ENCODE peak calls at places on chromosomes 12 and 14, in five cellular contexts. One of them, this sample, is unnamed.

GRCh38 chr12:65637774-65638173 is 186.5 kb upstream of the HMGA2 start:
- DNase-seq in upper lobe of right lung: no peak
- DNase-seq in AG04449: peak
- DNase-seq in fibroblast of lung: peak
- DNase-seq in sigmoid colon: no peak
- DNase-seq in this sample: no peak

GRCh38 chr12:14256555-14257169 is 108.8 kb upstream of the ATF7IP start:
- DNase-seq in fibroblast of lung: peak
- DNase-seq in AG04449: no peak
- DNase-seq in sigmoid colon: peak
- DNase-seq in upper lobe of right lung: peak
- DNase-seq in this sample: no peak

GRCh38 chr12:24822121-24822899 is 126.6 kb downstream of the BCAT1 start:
- DNase-seq in upper lobe of right lung: no peak
- DNase-seq in AG04449: peak
- DNase-seq in fibroblast of lung: peak
- DNase-seq in sigmoid colon: no peak
- DNase-seq in this sample: no peak

GRCh38 chr12:132489078-132489601 is 811 bp upstream of the FBRSL1 start:
- DNase-seq in fibroblast of lung: no peak
- DNase-seq in AG04449: no peak
- DNase-seq in upper lobe of right lung: peak
- DNase-seq in sigmoid colon: peak
- DNase-seq in this sample: no peak

GRCh38 chr14:60951781-60952435 is 29.0 kb downstream of the TRMT5 start:
- DNase-seq in upper lobe of right lung: no peak
- DNase-seq in AG04449: no peak
- DNase-seq in sigmoid colon: no peak
- DNase-seq in fibroblast of lung: peak
- DNase-seq in this sample: no peak

GRCh38 chr12:111322336-111323250 is 46.3 kb downstream of the PHETA1 start:
- DNase-seq in upper lobe of right lung: no peak
- DNase-seq in AG04449: no peak
- DNase-seq in fibroblast of lung: peak
- DNase-seq in sigmoid colon: peak
- DNase-seq in this sample: no peak

GRCh38 chr12:643478-644292 is 19.6 kb downstream of the NINJ2 start:
- DNase-seq in AG04449: no peak
- DNase-seq in upper lobe of right lung: peak
- DNase-seq in sigmoid colon: peak
- DNase-seq in fibroblast of lung: no peak
- DNase-seq in this sample: no peak

GRCh38 chr12:22275847-22276246 is 58.7 kb downstream of the ST8SIA1 start:
- DNase-seq in upper lobe of right lung: peak
- DNase-seq in fibroblast of lung: peak
- DNase-seq in sigmoid colon: peak
- DNase-seq in AG04449: peak
- DNase-seq in this sample: peak

GRCh38 chr12:95848575-95849388 is 10.0 kb upstream of the SNRPF start:
- DNase-seq in sigmoid colon: no peak
- DNase-seq in AG04449: no peak
- DNase-seq in upper lobe of right lung: no peak
- DNase-seq in fibroblast of lung: peak
- DNase-seq in this sample: no peak

GRCh38 chr12:28998662-28999120 is 150.4 kb upstream of the FAR2 start:
- DNase-seq in AG04449: peak
- DNase-seq in sigmoid colon: no peak
- DNase-seq in upper lobe of right lung: no peak
- DNase-seq in fibroblast of lung: peak
- DNase-seq in this sample: no peak

GRCh38 chr12:51915003-51915625 is 7.8 kb downstream of the ACVRL1 start:
- DNase-seq in AG04449: no peak
- DNase-seq in fibroblast of lung: no peak
- DNase-seq in sigmoid colon: peak
- DNase-seq in upper lobe of right lung: peak
- DNase-seq in this sample: peak

GRCh38 chr12:51911307-51911706 is 4.0 kb downstream of the ACVRL1 start:
- DNase-seq in sigmoid colon: peak
- DNase-seq in AG04449: no peak
- DNase-seq in fibroblast of lung: no peak
- DNase-seq in upper lobe of right lung: peak
- DNase-seq in this sample: peak

GRCh38 chr12:51914034-51914923 is 7.0 kb downstream of the ACVRL1 start:
- DNase-seq in AG04449: no peak
- DNase-seq in upper lobe of right lung: peak
- DNase-seq in fibroblast of lung: no peak
- DNase-seq in sigmoid colon: peak
- DNase-seq in this sample: peak

GRCh38 chr12:51911788-51912711 is 4.7 kb downstream of the ACVRL1 start:
- DNase-seq in upper lobe of right lung: peak
- DNase-seq in sigmoid colon: peak
- DNase-seq in AG04449: no peak
- DNase-seq in fibroblast of lung: no peak
- DNase-seq in this sample: peak

DNA sequence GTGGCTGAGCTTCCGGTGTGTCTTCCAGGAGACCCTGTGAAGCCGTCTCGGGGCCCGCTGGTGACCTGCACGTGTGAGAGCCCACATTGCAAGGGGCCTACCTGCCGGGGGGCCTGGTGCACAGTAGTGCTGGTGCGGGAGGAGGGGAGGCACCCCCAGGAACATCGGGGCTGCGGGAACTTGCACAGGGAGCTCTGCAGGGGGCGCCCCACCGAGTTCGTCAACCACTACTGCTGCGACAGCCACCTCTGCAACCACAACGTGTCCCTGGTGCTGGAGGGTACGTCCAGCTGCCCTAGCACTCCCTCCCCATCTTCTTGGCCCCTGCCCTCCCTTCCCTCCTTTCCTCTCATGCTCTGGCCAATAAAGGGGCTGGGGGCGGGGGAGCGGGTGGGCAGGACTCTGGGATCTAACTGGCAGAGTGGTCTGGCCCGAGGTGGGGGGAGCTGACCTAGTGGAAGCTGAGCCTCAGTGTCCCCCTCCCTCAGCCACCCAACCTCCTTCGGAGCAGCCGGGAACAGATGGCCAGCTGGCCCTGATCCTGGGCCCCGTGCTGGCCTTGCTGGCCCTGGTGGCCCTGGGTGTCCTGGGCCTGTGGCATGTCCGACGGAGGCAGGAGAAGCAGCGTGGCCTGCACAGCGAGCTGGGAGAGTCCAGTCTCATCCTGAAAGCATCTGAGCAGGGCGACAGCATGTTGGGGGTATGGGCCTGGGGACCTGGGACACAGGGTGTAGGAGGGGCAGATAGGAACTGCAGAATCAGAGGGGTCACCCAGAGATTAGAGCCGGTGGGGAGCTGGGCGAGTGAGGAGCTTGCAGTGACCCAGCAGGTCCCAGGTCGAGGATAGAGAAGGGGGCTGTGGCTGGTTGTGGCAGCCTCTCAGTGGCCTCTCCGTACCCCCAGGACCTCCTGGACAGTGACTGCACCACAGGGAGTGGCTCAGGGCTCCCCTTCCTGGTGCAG is 6.0 kb downstream of the ACVRL1 start:
- DNase-seq in fibroblast of lung: no peak
- DNase-seq in sigmoid colon: peak
- DNase-seq in upper lobe of right lung: peak
- DNase-seq in AG04449: no peak
- DNase-seq in this sample: peak
- TF ChIP-seq CTCF in fibroblast of lung: no peak
- TF ChIP-seq CTCF in sigmoid colon: no peak
- TF ChIP-seq CTCF in upper lobe of right lung: peak
- TF ChIP-seq CTCF in AG04449: no peak
- TF ChIP-seq CTCF in this sample: peak

GRCh38 chr14:54207476-54207875 is 189.3 kb upstream of the CDKN3 start:
- DNase-seq in fibroblast of lung: peak
- DNase-seq in AG04449: no peak
- DNase-seq in upper lobe of right lung: no peak
- DNase-seq in sigmoid colon: no peak
- DNase-seq in this sample: no peak
- TF ChIP-seq CTCF in fibroblast of lung: no peak
- TF ChIP-seq CTCF in AG04449: no peak
- TF ChIP-seq CTCF in upper lobe of right lung: no peak
- TF ChIP-seq CTCF in sigmoid colon: no peak
- TF ChIP-seq CTCF in this sample: no peak

DNA sequence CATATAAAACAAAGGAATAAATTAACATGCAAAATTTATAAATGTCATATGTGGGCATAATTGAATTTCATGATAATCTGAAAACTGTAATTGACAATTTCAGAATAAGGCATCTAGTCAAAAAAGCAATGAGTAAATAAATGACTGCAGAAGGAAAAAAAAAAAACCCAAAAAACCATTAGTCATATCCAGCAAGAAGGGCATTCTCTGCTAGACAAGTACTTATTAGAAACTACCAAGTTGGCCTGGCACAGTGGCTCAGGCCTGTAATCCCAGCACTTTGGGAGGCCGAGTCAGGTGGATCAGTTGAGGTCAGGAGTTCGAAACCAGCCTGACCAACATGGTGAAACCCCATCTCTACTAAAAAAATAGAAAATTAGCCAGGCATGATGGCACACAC is 17.5 kb downstream of the ZCRB1 start:
- DNase-seq in AG04449: no peak
- DNase-seq in fibroblast of lung: no peak
- DNase-seq in upper lobe of right lung: no peak
- DNase-seq in sigmoid colon: no peak
- DNase-seq in this sample: no peak
- TF ChIP-seq CTCF in AG04449: no peak
- TF ChIP-seq CTCF in fibroblast of lung: no peak
- TF ChIP-seq CTCF in upper lobe of right lung: no peak
- TF ChIP-seq CTCF in sigmoid colon: no peak
- TF ChIP-seq CTCF in this sample: no peak

GRCh38 chr14:79199217-79199616 is 1012.1 kb downstream of the DIO2 start:
- DNase-seq in AG04449: no peak
- DNase-seq in sigmoid colon: no peak
- DNase-seq in upper lobe of right lung: no peak
- DNase-seq in fibroblast of lung: no peak
- DNase-seq in this sample: no peak

GRCh38 chr14:79197516-79197915 is 1013.8 kb downstream of the DIO2 start:
- DNase-seq in AG04449: no peak
- DNase-seq in fibroblast of lung: peak
- DNase-seq in upper lobe of right lung: no peak
- DNase-seq in sigmoid colon: no peak
- DNase-seq in this sample: no peak

GRCh38 chr14:79193689-79194477 is 1017.4 kb downstream of the DIO2 start:
- DNase-seq in sigmoid colon: no peak
- DNase-seq in upper lobe of right lung: no peak
- DNase-seq in AG04449: no peak
- DNase-seq in fibroblast of lung: no peak
- DNase-seq in this sample: no peak

GRCh38 chr14:79201545-79202247 is 1009.6 kb downstream of the DIO2 start:
- DNase-seq in upper lobe of right lung: no peak
- DNase-seq in sigmoid colon: no peak
- DNase-seq in AG04449: no peak
- DNase-seq in fibroblast of lung: no peak
- DNase-seq in this sample: no peak

GRCh38 chr14:79196216-79196615 is 1015.1 kb downstream of the DIO2 start:
- DNase-seq in sigmoid colon: no peak
- DNase-seq in upper lobe of right lung: no peak
- DNase-seq in fibroblast of lung: no peak
- DNase-seq in AG04449: no peak
- DNase-seq in this sample: no peak
- TF ChIP-seq CTCF in sigmoid colon: no peak
- TF ChIP-seq CTCF in upper lobe of right lung: no peak
- TF ChIP-seq CTCF in fibroblast of lung: no peak
- TF ChIP-seq CTCF in AG04449: no peak
- TF ChIP-seq CTCF in this sample: no peak

GRCh38 chr12:122977153-122977552 is 2.1 kb downstream of the OGFOD2 start:
- DNase-seq in upper lobe of right lung: no peak
- DNase-seq in sigmoid colon: no peak
- DNase-seq in AG04449: no peak
- DNase-seq in fibroblast of lung: no peak
- DNase-seq in this sample: no peak

GRCh38 chr12:122979001-122979907 is 1.2 kb upstream of the ARL6IP4 start:
- DNase-seq in AG04449: no peak
- DNase-seq in upper lobe of right lung: peak
- DNase-seq in fibroblast of lung: no peak
- DNase-seq in sigmoid colon: no peak
- DNase-seq in this sample: no peak

GRCh38 chr12:122978507-122978955 is 1.9 kb upstream of the ARL6IP4 start:
- DNase-seq in AG04449: no peak
- DNase-seq in sigmoid colon: no peak
- DNase-seq in upper lobe of right lung: peak
- DNase-seq in fibroblast of lung: no peak
- DNase-seq in this sample: no peak

GRCh38 chr12:122976648-122976975 is 1.6 kb downstream of the OGFOD2 start:
- DNase-seq in upper lobe of right lung: peak
- DNase-seq in AG04449: no peak
- DNase-seq in fibroblast of lung: peak
- DNase-seq in sigmoid colon: no peak
- DNase-seq in this sample: peak

DNA sequence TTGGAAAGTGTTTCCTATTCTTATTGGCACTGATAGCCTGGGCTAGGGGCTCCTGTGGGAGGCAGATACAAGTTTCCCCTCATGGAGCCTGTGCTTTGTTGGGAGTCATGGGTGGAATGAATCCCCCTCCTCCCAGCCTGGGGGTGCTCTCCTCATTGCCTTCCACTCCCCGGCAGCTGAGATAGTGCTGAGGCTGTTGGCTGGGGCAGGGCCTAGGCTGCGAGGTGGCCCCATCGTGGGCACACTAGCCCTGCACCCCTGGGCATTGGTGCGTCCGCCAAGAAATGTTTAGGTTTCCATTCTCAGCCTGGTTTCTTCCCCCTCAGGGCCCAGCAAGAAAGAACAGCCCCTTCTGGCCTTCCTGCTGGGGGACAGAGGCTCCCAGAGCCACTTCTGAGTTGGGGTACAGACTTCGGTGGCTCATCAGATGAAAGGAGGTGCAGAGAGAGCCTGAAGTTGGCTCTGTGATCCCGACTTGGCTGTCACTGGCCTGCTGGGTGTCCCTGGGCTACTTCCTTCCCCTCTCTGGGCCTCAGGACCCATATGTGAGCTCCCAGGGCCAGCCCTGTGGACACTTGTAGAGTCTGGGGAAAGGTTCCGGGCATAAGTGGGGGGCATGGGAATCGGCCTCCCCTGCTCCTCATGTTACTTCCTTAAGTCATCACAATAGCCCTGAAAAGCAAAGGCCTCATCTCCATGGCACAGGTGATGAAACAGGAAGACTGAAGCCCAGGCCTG is 2.7 kb upstream of the ARL6IP4 start:
- DNase-seq in AG04449: no peak
- DNase-seq in fibroblast of lung: no peak
- DNase-seq in sigmoid colon: no peak
- DNase-seq in upper lobe of right lung: no peak
- DNase-seq in this sample: no peak
- TF ChIP-seq CTCF in AG04449: no peak
- TF ChIP-seq CTCF in fibroblast of lung: no peak
- TF ChIP-seq CTCF in sigmoid colon: no peak
- TF ChIP-seq CTCF in upper lobe of right lung: no peak
- TF ChIP-seq CTCF in this sample: no peak

GRCh38 chr14:72547999-72548398 is 345.9 kb downstream of the DPF3 start:
- DNase-seq in sigmoid colon: peak
- DNase-seq in upper lobe of right lung: no peak
- DNase-seq in fibroblast of lung: no peak
- DNase-seq in AG04449: no peak
- DNase-seq in this sample: no peak
- TF ChIP-seq CTCF in sigmoid colon: no peak
- TF ChIP-seq CTCF in upper lobe of right lung: no peak
- TF ChIP-seq CTCF in fibroblast of lung: no peak
- TF ChIP-seq CTCF in AG04449: no peak
- TF ChIP-seq CTCF in this sample: no peak

GRCh38 chr12:93896427-93896826 is 219.3 kb downstream of the CRADD start:
- DNase-seq in fibroblast of lung: peak
- DNase-seq in AG04449: no peak
- DNase-seq in upper lobe of right lung: no peak
- DNase-seq in sigmoid colon: no peak
- DNase-seq in this sample: no peak
- TF ChIP-seq CTCF in fibroblast of lung: no peak
- TF ChIP-seq CTCF in AG04449: no peak
- TF ChIP-seq CTCF in upper lobe of right lung: peak
- TF ChIP-seq CTCF in sigmoid colon: no peak
- TF ChIP-seq CTCF in this sample: peak

GRCh38 chr12:53221203-53222076 is 10.6 kb downstream of the RARG start:
- DNase-seq in AG04449: no peak
- DNase-seq in sigmoid colon: peak
- DNase-seq in upper lobe of right lung: peak
- DNase-seq in fibroblast of lung: peak
- DNase-seq in this sample: no peak
- TF ChIP-seq CTCF in AG04449: peak
- TF ChIP-seq CTCF in sigmoid colon: no peak
- TF ChIP-seq CTCF in upper lobe of right lung: no peak
- TF ChIP-seq CTCF in fibroblast of lung: peak
- TF ChIP-seq CTCF in this sample: peak

This sample was measured in chondrocyte.